ENCODE peak calls at places on chromosomes 6 and 20, in ten cellular contexts. P is neural crest cell; H is CD8-positive, alpha-beta T cell; K is HFF-Myc; U is WTC11; G is bronchial epithelial cell; X is left lung; N is cardiac fibroblast; F is thoracic aorta; L is hepatocyte. V is an unnamed sample.

GRCh38 chr20:25248501-25249172 is 752 bp downstream of the PYGB start:
- DNase-seq in P (peak), H (no peak), K (no peak), U (peak), G (no peak), X (peak), N (peak), F (no peak), L (peak), V (peak)

GRCh38 chr6:37283786-37284185 is 25.8 kb upstream of the TMEM217 start:
- DNase-seq in P (no peak), H (no peak), K (no peak), U (no peak), G (no peak), X (no peak), N (peak), F (peak), L (no peak), V (no peak)

GRCh38 chr20:47541355-47541922 is 39.8 kb downstream of the NCOA3 start:
- DNase-seq in P (no peak), H (no peak), K (no peak), U (no peak), G (no peak), X (no peak), N (no peak), F (no peak), L (no peak), V (no peak)

GRCh38 chr20:37490670-37491350 is 30.2 kb upstream of the NNAT start:
- DNase-seq in P (no peak), H (no peak), K (no peak), U (no peak), G (no peak), X (no peak), N (no peak), F (no peak), L (no peak), V (peak)

GRCh38 chr20:19277381-19277780 is 64.9 kb downstream of the SLC24A3 start:
- DNase-seq in P (no peak), H (no peak), K (no peak), U (no peak), G (no peak), X (no peak), N (no peak), F (no peak), L (no peak), V (no peak)

GRCh38 chr6:101011165-101011564 is 130.0 kb upstream of the ASCC3 start:
- DNase-seq in P (no peak), H (no peak), K (no peak), U (no peak), G (peak), X (no peak), N (no peak), F (no peak), L (no peak), V (no peak)

GRCh38 chr20:22052025-22052527 is 346.6 kb downstream of the PAX1 start:
- DNase-seq in P (no peak), H (no peak), K (no peak), U (no peak), G (peak), X (no peak), N (no peak), F (no peak), L (no peak), V (no peak)

GRCh38 chr6:105389543-105389942 is 13.3 kb downstream of the PREP start:
- DNase-seq in P (no peak), H (no peak), K (no peak), U (peak), G (no peak), X (no peak), N (no peak), F (no peak), L (no peak), V (no peak)

DNA sequence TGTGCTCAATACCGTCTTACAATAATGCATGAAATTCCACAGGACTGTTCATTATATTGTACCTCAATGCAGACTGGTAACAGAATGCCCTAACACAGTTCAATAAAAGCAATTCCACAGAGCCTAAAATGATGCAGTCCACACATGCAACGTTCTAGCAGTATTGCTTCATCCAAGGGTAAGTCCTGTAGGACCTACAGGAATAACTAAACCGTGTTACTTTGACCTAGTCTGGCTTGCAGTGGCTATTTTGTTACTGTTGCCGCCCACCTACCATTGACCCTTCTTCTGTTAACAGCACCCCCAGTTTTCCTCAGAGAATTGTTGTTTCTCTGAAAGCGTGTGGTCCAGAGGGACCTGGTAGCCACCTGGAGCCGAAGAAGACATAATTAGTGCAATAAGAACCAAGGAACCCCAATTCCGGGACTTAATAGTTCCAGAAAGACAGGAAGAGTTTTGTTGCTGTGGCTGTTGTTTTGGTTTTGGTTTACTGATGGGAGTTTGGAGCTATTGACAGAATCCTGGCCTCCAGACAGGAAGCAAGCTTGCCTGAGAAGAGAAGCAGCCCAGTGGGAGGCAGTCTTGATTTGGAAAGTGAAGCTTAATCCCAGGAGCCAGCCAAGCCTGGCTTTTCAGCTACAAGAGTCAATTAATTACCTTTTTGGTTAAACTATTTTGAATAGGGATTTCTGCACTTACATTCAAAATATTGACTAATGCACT is 91.3 kb downstream of the FRK start:
- DNase-seq in P (no peak), H (no peak), K (no peak), U (peak), G (no peak), X (no peak), N (peak), F (no peak), L (no peak), V (no peak)
- TF ChIP-seq CTCF in P (no peak), H (no peak), K (no peak), U (no peak), G (no peak), X (no peak), N (no peak), F (no peak), L (no peak), V (no peak)

GRCh38 chr6:113414511-113414910 is 442.6 kb upstream of the MARCKS start:
- DNase-seq in P (no peak), H (no peak), K (peak), U (no peak), G (peak), X (no peak), N (peak), F (no peak), L (peak), V (peak)
- TF ChIP-seq CTCF in P (peak), H (no peak), K (peak), U (no peak), G (peak), X (no peak), N (peak), F (peak), L (peak), V (no peak)

GRCh38 chr6:12296604-12297003 is 6.4 kb downstream of the EDN1 start:
- DNase-seq in P (no peak), H (no peak), K (no peak), U (no peak), G (no peak), X (no peak), N (no peak), F (no peak), L (no peak), V (no peak)

GRCh38 chr6:12296255-12296573 is 6.1 kb downstream of the EDN1 start:
- DNase-seq in P (no peak), H (no peak), K (peak), U (no peak), G (peak), X (no peak), N (peak), F (peak), L (peak), V (no peak)

GRCh38 chr6:12298995-12299394 is 8.8 kb downstream of the EDN1 start:
- DNase-seq in P (no peak), H (no peak), K (no peak), U (no peak), G (no peak), X (no peak), N (peak), F (no peak), L (no peak), V (no peak)

GRCh38 chr6:12297363-12298016 is 7.3 kb downstream of the EDN1 start:
- DNase-seq in P (no peak), H (no peak), K (no peak), U (no peak), G (no peak), X (no peak), N (peak), F (no peak), L (no peak), V (no peak)

GRCh38 chr6:12298017-12298958 is 8.1 kb downstream of the EDN1 start:
- DNase-seq in P (no peak), H (no peak), K (no peak), U (no peak), G (no peak), X (no peak), N (peak), F (no peak), L (no peak), V (no peak)
- TF ChIP-seq CTCF in P (no peak), H (no peak), K (no peak), U (no peak), G (no peak), X (no peak), N (no peak), F (no peak), L (no peak), V (no peak)

GRCh38 chr6:42093582-42094329 is 43.4 kb downstream of the TAF8 start:
- DNase-seq in P (no peak), H (no peak), K (no peak), U (peak), G (no peak), X (peak), N (no peak), F (no peak), L (peak), V (no peak)
- TF ChIP-seq CTCF in P (no peak), H (no peak), K (no peak), U (no peak), G (no peak), X (no peak), N (no peak), F (no peak), L (no peak), V (no peak)

DNA sequence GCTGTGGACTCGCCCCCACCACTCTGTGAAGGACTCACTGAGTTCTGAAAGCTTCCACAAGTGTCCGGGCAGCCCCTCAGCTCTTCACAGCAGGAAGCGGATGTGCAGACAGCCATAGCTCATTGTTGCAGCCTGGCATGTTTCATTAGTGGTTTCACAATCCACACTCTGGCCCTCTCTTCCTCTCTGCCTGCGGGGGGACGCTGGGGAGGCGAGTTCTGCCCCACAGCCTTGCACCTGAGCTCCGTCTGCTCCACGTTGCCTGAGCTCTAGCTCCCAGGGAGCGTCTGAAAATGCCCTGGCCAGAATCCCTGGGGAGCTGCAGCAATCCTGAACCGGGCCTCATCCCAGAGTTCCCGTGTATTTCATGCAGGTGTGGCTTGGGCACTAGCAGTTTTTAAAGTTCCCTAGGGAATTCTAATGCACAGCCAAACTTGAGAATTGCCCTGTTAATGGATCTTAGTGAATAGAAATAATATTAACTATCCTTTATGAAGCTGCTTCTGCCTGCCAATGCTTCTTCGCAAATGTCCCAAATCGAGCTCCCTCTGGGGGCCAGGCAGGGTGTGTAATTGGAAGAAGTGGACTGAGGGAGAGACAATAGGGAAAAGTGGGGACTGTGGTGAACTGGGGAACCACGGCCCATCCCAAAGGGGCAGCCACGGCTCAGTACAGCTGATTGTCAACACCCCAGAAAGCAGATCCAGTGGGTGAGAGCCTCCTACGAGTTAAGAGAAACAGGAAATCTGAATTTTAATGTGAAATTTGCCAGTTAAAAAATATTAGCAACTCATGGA is 51.5 kb downstream of the CTCFL start:
- DNase-seq in P (no peak), H (no peak), K (no peak), U (peak), G (peak), X (peak), N (peak), F (no peak), L (no peak), V (no peak)
- TF ChIP-seq CTCF in P (no peak), H (no peak), K (no peak), U (no peak), G (no peak), X (no peak), N (no peak), F (no peak), L (no peak), V (no peak)

GRCh38 chr6:113461153-113461897 is 395.8 kb upstream of the MARCKS start:
- DNase-seq in P (no peak), H (no peak), K (no peak), U (no peak), G (peak), X (no peak), N (peak), F (no peak), L (no peak), V (no peak)
- TF ChIP-seq CTCF in P (peak), H (no peak), K (peak), U (no peak), G (no peak), X (no peak), N (peak), F (no peak), L (no peak), V (no peak)

DNA sequence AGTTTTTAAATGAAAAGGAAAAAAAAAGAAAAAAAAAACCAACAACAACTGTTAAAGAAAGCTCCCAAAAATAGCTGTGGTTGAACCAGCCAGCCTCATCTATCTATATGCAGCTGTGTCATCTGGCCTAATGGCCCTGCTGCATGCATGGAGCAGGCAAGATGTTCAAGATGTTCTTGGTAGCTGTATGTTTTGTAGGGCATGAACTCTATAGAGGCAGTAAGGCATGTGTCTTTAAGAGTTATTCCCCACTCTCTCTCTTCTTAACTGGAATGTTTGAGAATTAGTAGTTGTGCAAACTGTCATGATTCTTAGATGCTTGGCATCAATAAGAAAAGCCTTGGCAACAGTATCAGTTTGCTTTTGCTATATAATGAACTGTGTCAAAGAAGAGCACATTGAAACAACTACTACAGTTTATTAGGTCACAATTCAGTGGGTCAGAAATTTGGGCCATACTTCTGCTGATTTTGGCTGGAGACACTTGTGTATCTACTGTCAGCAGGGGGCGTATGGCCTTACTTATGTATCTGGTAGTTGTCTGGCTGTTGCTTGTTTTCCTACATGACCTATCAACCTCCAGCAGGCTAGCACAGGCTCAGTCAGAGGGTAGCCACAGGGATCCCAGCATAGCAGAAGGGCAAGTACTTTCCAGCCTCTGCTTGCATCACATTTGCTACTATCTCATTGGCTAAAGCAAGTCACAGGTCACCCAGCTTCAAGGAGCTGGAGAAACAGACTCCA is 56.1 kb upstream of the LAMP5 start:
- DNase-seq in P (no peak), H (no peak), K (no peak), U (peak), G (peak), X (no peak), N (peak), F (no peak), L (peak), V (no peak)
- TF ChIP-seq CTCF in P (peak), H (no peak), K (peak), U (no peak), G (peak), X (no peak), N (peak), F (no peak), L (peak), V (no peak)

GRCh38 chr6:160007118-160007517 is 38.2 kb downstream of the IGF2R start:
- DNase-seq in P (no peak), H (no peak), K (no peak), U (no peak), G (no peak), X (no peak), N (no peak), F (no peak), L (no peak), V (no peak)
- TF ChIP-seq CTCF in P (no peak), H (no peak), K (no peak), U (no peak), G (no peak), X (no peak), N (no peak), F (no peak), L (no peak), V (no peak)

GRCh38 chr6:45956176-45956575 is 59.5 kb downstream of the CLIC5 start:
- DNase-seq in P (no peak), H (no peak), K (no peak), U (no peak), G (no peak), X (no peak), N (no peak), F (no peak), L (no peak), V (no peak)
- TF ChIP-seq CTCF in P (no peak), H (no peak), K (no peak), U (no peak), G (no peak), X (no peak), N (no peak), F (no peak), L (no peak), V (no peak)